ENCODE peak calls at places on chromosome 17, in ten cellular contexts. D, V, Z, J, O, E, U, X, F and N are unnamed samples.

GRCh38 chr17:27449541-27449940 is 6.7 kb upstream of the KSR1 start:
- DNase-seq in Z (no peak), U (no peak), D (no peak), O (no peak), F (no peak), J (no peak), E (no peak), V (no peak), X (peak; percentile 4), N (no peak)

GRCh38 chr17:42194133-42194899 is at the start of gene GHDC:
- DNase-seq in D (peak; percentile 95), V (peak; percentile 95), E (peak; percentile 74), O (peak; percentile 95), U (peak; percentile 83), X (peak; percentile 90), F (peak; percentile 88), Z (peak; percentile 82), J (no peak), N (peak; percentile 57)

GRCh38 chr17:12040478-12040877 is 19.8 kb downstream of the MAP2K4 start:
- DNase-seq in U (no peak), J (no peak), D (no peak), F (no peak), V (no peak), Z (no peak), O (no peak), E (no peak), X (no peak), N (no peak)

GRCh38 chr17:3896108-3897099 is 3.6 kb upstream of the CAMKK1 start:
- DNase-seq in X (no peak), D (no peak), E (no peak), U (peak; percentile 1), F (no peak), J (no peak), O (no peak), V (peak; percentile 34), Z (peak; percentile 53), N (no peak)

GRCh38 chr17:13194887-13195286 is 177.1 kb upstream of the ELAC2 start:
- DNase-seq in V (no peak), J (no peak), X (no peak), U (no peak), F (no peak), Z (no peak), E (no peak), D (no peak), O (no peak), N (no peak)

GRCh38 chr17:59856859-59857794 is 35.6 kb downstream of the TUBD1 start:
- DNase-seq in E (no peak), J (no peak), U (no peak), O (no peak), F (no peak), V (no peak), X (no peak), D (no peak), Z (no peak), N (no peak)

GRCh38 chr17:15307686-15308085 is 33.7 kb downstream of the TEKT3 start:
- DNase-seq in F (no peak), E (no peak), V (no peak), Z (no peak), D (no peak), J (no peak), U (no peak), O (no peak), X (no peak), N (no peak)

GRCh38 chr17:48155889-48156670 is 48.5 kb downstream of the SNX11 start:
- DNase-seq in V (no peak), D (no peak), J (no peak), F (no peak), Z (no peak), O (no peak), X (no peak), U (no peak), E (no peak), N (no peak)

GRCh38 chr17:82520041-82520910 is 744 bp downstream of the FOXK2 start:
- DNase-seq in F (no peak), Z (no peak), O (no peak), J (no peak), D (peak; percentile 49), V (peak; percentile 39), U (peak; percentile 40), X (no peak), E (peak; percentile 41), N (no peak)

GRCh38 chr17:34054495-34054894 is 200.6 kb upstream of the CCL2 start:
- DNase-seq in U (no peak), E (no peak), X (no peak), V (no peak), Z (no peak), O (no peak), J (no peak), D (no peak), F (no peak), N (no peak)

DNA sequence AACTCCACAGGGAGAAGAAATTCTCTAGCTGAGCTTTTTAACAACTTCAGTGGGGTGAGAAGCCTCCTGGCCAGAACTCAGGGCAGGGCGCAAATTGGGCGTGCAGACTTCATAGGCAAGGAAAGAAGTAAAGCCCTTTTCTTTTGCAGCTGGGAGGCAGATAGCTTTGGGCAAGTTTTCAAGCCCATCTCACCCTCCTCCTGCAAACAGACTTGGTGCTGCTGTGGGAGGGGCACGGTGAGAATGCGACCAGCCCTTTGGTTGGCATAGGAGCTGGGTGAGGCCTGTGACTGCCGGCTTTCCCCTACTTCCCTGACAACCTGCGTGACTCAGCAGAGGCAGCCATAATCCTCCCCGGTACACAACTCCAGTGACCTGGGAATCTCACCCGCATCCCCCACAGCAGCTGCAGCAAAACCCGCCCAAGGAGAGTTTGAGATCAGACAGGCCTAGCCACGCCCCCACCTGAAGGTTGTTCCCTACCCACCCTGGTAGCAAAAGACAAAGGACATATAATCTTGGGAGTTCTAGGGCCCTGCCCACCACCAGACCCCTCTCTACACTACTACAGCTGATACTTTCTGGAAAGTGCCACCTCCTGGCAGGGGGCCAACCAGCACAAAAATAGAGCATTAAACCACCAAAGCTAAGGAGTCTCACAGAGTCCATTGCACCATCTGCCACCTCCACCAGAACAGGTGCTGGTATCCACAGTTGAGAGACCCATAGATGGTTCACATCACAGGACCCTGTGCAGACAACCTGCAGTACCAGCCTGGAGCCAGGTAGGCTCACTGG is 195.5 kb upstream of the CCL2 start:
- DNase-seq in Z (no peak), D (no peak), J (peak; percentile 47), O (no peak), F (no peak), V (no peak), E (no peak), X (no peak), U (no peak), N (no peak)
- H3K4me3 ChIP-seq in Z (no peak overlapping the region), D (no peak overlapping the region), J (no peak overlapping the region), O (no peak overlapping the region), F (no peak overlapping the region), V (no peak overlapping the region), E (no peak overlapping the region), X (no peak overlapping the region), U (no peak overlapping the region), N (no peak overlapping the region)

DNA sequence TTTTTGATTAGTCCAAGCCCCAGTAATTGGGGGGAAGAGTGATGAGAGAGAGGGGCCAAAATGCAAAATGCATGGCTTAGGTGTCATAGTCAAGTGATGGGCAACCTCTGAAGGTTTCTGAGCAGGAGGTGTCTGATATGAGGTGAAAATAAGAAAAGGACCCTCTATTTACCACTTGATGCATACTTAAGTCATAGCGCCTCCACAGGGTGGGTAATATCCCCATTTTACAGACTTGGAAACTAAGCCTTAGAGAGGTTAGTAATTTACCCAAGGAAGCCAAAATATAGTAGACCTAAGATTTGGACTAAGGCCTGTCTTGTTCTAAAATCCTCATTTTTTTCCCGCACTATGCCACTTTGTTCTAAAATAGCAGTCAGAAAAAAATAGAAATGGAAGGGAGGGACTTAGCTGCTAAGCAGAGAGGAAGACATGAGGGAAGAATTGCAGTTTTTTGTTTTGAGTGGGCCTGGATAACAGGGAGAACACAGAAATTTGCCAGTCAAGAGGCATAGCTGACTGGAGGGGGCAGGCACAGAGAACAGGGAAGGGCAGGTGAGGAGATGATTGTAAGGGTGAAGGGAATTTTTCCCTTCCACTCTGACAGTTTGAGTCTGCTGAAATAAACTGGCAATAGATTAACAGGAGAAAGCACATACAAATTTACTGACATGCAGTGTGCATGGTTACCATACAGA is 2.3 kb upstream of the GRB2 start:
- DNase-seq in O (no peak), J (no peak), Z (no peak), V (no peak), X (no peak), U (no peak), F (no peak), E (no peak), D (no peak), N (no peak)
- TF ChIP-seq CTCF in O (no peak), J (no peak), Z (no peak), V (no peak), X (no peak), U (no peak), F (no peak), E (no peak), D (no peak), N (no peak)

DNA sequence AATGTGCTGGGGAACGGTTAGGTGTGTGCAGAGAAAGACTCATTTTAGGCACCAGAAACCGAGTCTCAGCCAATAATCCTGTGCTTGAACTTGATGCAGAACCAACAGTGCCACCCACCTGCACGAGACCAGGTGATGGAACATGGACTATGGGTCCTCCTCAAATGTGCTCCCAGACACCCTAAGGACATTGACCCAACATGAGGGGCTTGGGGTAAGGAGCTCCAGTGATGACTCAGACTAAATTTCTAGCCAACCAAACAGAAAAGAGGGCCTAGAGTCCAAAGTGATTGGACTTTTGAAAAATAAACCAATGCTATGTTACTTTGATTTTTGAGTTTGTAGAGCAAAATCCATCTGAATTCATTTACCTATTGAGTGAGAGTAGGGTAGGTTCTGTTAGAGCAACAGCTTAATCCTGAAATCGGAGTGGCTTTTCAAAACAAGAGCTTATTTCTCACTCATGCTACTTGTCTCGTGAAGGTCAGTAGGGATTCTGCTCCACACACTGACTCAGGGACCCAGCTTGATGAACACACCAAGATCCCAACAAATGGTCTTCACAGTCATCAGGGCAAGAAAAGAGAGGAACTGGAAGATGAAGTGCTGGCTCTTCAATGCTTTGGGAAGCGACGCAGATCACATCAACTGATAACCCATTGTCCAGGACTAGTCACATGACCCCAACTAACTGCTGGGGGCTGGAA is 21.8 kb downstream of the FAM20A start:
- DNase-seq in J (no peak), Z (no peak), O (no peak), X (no peak), E (no peak), V (no peak), U (no peak), F (no peak), D (no peak), N (no peak)
- H3K4me3 ChIP-seq in J (no peak overlapping the region), Z (no peak overlapping the region), O (no peak overlapping the region), X (no peak overlapping the region), E (no peak overlapping the region), V (no peak overlapping the region), U (no peak overlapping the region), F (no peak overlapping the region), D (no peak overlapping the region), N (no peak overlapping the region)

DNA sequence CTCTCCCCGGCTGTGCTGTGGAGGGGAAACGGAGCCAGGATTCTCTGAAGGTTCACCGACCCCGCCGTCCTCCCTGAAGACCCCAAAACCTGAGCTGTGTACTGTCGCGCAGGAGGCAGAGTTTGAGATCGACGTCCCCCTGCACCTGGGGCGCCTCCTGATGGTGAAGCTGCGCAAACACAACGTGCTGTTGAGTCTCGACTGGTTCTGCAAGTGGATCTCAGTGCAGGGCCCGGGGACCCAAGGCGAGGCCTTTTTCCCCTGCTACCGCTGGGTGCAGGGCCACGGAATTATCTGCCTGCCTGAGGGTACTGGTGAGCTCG is 62.6 kb upstream of the TEKT1 start:
- DNase-seq in X (peak; percentile 57), U (no peak), J (no peak), V (no peak), F (no peak), O (no peak), E (peak; percentile 18), Z (no peak), D (no peak), N (no peak)
- TF ChIP-seq CTCF in X (peak; percentile 51), U (peak; percentile 5), J (no peak), V (no peak), F (no peak), O (peak; percentile 30), E (peak; percentile 17), Z (no peak), D (no peak), N (peak; percentile 62)